ENCODE peak calls at places on chromosomes 13 and 19, in nine cellular contexts. J is progenitor cell of endocrine pancreas; X is H7; U is stimulated activated CD4-positive, alpha-beta T cell treated with anti-CD3 and anti-CD28 coated beads, Interleukin-4, amount 100 ng/mL, for 48 hours; T is activated CD4-positive, CD25-positive, alpha-beta regulatory T cell treated with anti-CD3 and anti-CD28 coated beads, Interleukin-2, amount 50 U/mL, for 16 hours; H is LNCaP clone FGC; M is stimulated activated naive CD4-positive, alpha-beta T cell; A is Karpas-422; Z is lung. S is an unnamed sample.

GRCh38 chr19:32798201-32798600 is 71.4 kb downstream of the SLC7A9 start:
- DNase-seq in J (no peak), X (no peak), U (no peak), T (no peak), H (no peak), M (no peak), A (peak), Z (no peak), S (no peak)

GRCh38 chr19:12858041-12858928 is 20.0 kb downstream of the MAST1 start:
- DNase-seq in J (no peak), X (peak), U (no peak), T (no peak), H (no peak), M (no peak), A (no peak), Z (no peak), S (no peak)

GRCh38 chr13:99256709-99257108 is 1.5 kb downstream of the GPR18 start:
- DNase-seq in J (no peak), X (no peak), U (no peak), T (no peak), H (no peak), M (no peak), A (peak), Z (no peak), S (no peak)

GRCh38 chr13:60790620-60791019 is 393.6 kb downstream of the TDRD3 start:
- DNase-seq in J (no peak), X (peak), U (no peak), T (no peak), H (no peak), M (no peak), A (no peak), Z (no peak), S (no peak)

GRCh38 chr13:74062933-74063332 is 71.3 kb downstream of the KLF12 start:
- DNase-seq in J (no peak), X (no peak), U (no peak), T (no peak), H (no peak), M (no peak), A (peak), Z (no peak), S (no peak)

GRCh38 chr13:109401307-109401706 is 385.1 kb downstream of the IRS2 start:
- DNase-seq in J (no peak), X (peak), U (no peak), T (no peak), H (no peak), M (no peak), A (no peak), Z (no peak), S (no peak)

GRCh38 chr13:24299488-24300114 is 9.8 kb upstream of the C1QTNF9 start:
- DNase-seq in J (no peak), X (no peak), U (no peak), T (no peak), H (no peak), M (no peak), A (no peak), Z (no peak), S (no peak)

GRCh38 chr13:20492036-20492435 is 33.6 kb downstream of the CRYL1 start:
- DNase-seq in J (no peak), X (no peak), U (no peak), T (no peak), H (no peak), M (no peak), A (no peak), Z (no peak), S (no peak)

GRCh38 chr13:88183440-88183839 is 512.3 kb downstream of the SLITRK5 start:
- DNase-seq in J (no peak), X (no peak), U (no peak), T (no peak), H (no peak), M (no peak), A (no peak), Z (no peak), S (no peak)

GRCh38 chr19:40610396-40611064 is 9.4 kb downstream of the LTBP4 start:
- DNase-seq in J (no peak), X (no peak), U (no peak), T (no peak), H (no peak), M (peak), A (peak), Z (no peak), S (peak)

GRCh38 chr13:111488466-111489132 is 168.2 kb downstream of the TEX29 start:
- DNase-seq in J (no peak), X (no peak), U (no peak), T (no peak), H (no peak), M (no peak), A (no peak), Z (no peak), S (no peak)

GRCh38 chr13:111280226-111280625 is 40.2 kb upstream of the TEX29 start:
- DNase-seq in J (no peak), X (no peak), U (no peak), T (no peak), H (no peak), M (no peak), A (no peak), Z (peak), S (no peak)

GRCh38 chr19:29805026-29805925 is 6.5 kb upstream of the CCNE1 start:
- DNase-seq in J (no peak), X (no peak), U (no peak), T (no peak), H (no peak), M (no peak), A (no peak), Z (no peak), S (no peak)

GRCh38 chr19:48342841-48343540 is 17.6 kb downstream of the EMP3 start:
- DNase-seq in J (no peak), X (peak), U (no peak), T (no peak), H (no peak), M (no peak), A (no peak), Z (no peak), S (no peak)

GRCh38 chr13:49810825-49811526 is 18.5 kb upstream of the KPNA3 start:
- DNase-seq in J (no peak), X (no peak), U (no peak), T (no peak), H (no peak), M (no peak), A (no peak), Z (no peak), S (no peak)

GRCh38 chr13:113637262-113638160 is 20.5 kb downstream of the ATP4B start:
- DNase-seq in J (no peak), X (peak), U (no peak), T (no peak), H (no peak), M (no peak), A (no peak), Z (no peak), S (no peak)

GRCh38 chr19:53308339-53308811 is 25.2 kb upstream of the ZNF845 start:
- DNase-seq in J (peak), X (peak), U (no peak), T (no peak), H (no peak), M (no peak), A (no peak), Z (no peak), S (no peak)

GRCh38 chr13:21326155-21327030 is 132.7 kb downstream of the ZDHHC20 start:
- DNase-seq in J (no peak), X (peak), U (no peak), T (no peak), H (no peak), M (peak), A (no peak), Z (no peak), S (no peak)

GRCh38 chr13:107275945-107276614 is 708.1 kb upstream of the ARGLU1 start:
- DNase-seq in J (no peak), X (no peak), U (no peak), T (no peak), H (no peak), M (no peak), A (no peak), Z (no peak), S (no peak)

GRCh38 chr13:50244913-50245574 is 229.8 kb downstream of the KCNRG start:
- DNase-seq in J (no peak), X (no peak), U (peak), T (no peak), H (peak), M (no peak), A (peak), Z (peak), S (no peak)